ENCODE peak calls at places on chromosomes 6 and 20, in seven cellular contexts. X, J, D, T, A, F and C are unnamed samples.

GRCh38 chr20:58900292-58900931 is 47.9 kb downstream of the GNAS start:
- DNase-seq in X (no peak), J (no peak), D (no peak), T (no peak), A (peak; percentile 70), F (no peak), C (no peak)

GRCh38 chr20:4813076-4813838 is 91.5 kb downstream of the PRND start:
- DNase-seq in X (no peak), J (no peak), D (peak; percentile 67), T (no peak), A (no peak), F (peak; percentile 38), C (no peak)

GRCh38 chr20:57393321-57394086 is 2.3 kb downstream of the RBM38 start:
- DNase-seq in X (no peak), J (no peak), D (no peak), T (no peak), A (no peak), F (no peak), C (no peak)

GRCh38 chr20:59999502-59999901 is 41.3 kb downstream of the CDH26 start:
- DNase-seq in X (no peak), J (no peak), D (no peak), T (no peak), A (no peak), F (no peak), C (no peak)

GRCh38 chr6:31740397-31741223 is 805 bp downstream of the MSH5 start:
- DNase-seq in X (no peak), J (no peak), D (no peak), T (no peak), A (no peak), F (peak; percentile 41), C (no peak)

GRCh38 chr6:109455161-109455501 is 441 bp downstream of the MICAL1 start:
- DNase-seq in X (no peak), J (peak; percentile 33), D (peak; percentile 75), T (no peak), A (no peak), F (peak; percentile 10), C (no peak)

GRCh38 chr6:24972551-24972950 is 36.8 kb upstream of the RIPOR2 start:
- DNase-seq in X (no peak), J (no peak), D (no peak), T (no peak), A (no peak), F (no peak), C (no peak)

GRCh38 chr20:4011226-4011975 is 4.0 kb downstream of the RNF24 start:
- DNase-seq in X (no peak), J (no peak), D (no peak), T (peak; percentile 49), A (no peak), F (peak; percentile 65), C (peak; percentile 78)

GRCh38 chr6:42493914-42494539 is 42.3 kb upstream of the TRERF1 start:
- DNase-seq in X (no peak), J (no peak), D (no peak), T (no peak), A (no peak), F (no peak), C (no peak)

GRCh38 chr6:113758725-113759576 is 98.2 kb upstream of the MARCKS start:
- DNase-seq in X (no peak), J (no peak), D (no peak), T (peak; percentile 59), A (no peak), F (peak; percentile 64), C (no peak)

GRCh38 chr6:80280258-80281010 is 174.0 kb downstream of the BCKDHB start:
- DNase-seq in X (peak; percentile 58), J (no peak), D (no peak), T (peak; percentile 89), A (no peak), F (no peak), C (no peak)

GRCh38 chr20:3237011-3237957 is 1.7 kb downstream of the SLC4A11 start:
- DNase-seq in X (no peak), J (no peak), D (no peak), T (no peak), A (no peak), F (no peak), C (no peak)

GRCh38 chr6:132726608-132726975 is 12.7 kb upstream of the VNN1 start:
- DNase-seq in X (no peak), J (no peak), D (no peak), T (no peak), A (no peak), F (no peak), C (no peak)

GRCh38 chr6:151021878-151022277 is 156.4 kb downstream of the MTHFD1L start:
- DNase-seq in X (no peak), J (no peak), D (no peak), T (no peak), A (no peak), F (peak; percentile 82), C (peak; percentile 62)

GRCh38 chr6:107354470-107354869 is 104.9 kb downstream of the PDSS2 start:
- DNase-seq in X (no peak), J (no peak), D (no peak), T (no peak), A (no peak), F (no peak), C (no peak)

GRCh38 chr20:21177767-21178166 is 51.9 kb downstream of the KIZ start:
- DNase-seq in X (no peak), J (no peak), D (no peak), T (no peak), A (no peak), F (no peak), C (no peak)

GRCh38 chr20:38859070-38859690 is 53.7 kb downstream of the PPP1R16B start:
- DNase-seq in X (no peak), J (no peak), D (no peak), T (no peak), A (no peak), F (no peak), C (no peak)

GRCh38 chr6:24344981-24345380 is 12.9 kb downstream of the DCDC2 start:
- DNase-seq in X (no peak), J (no peak), D (no peak), T (no peak), A (no peak), F (no peak), C (no peak)

GRCh38 chr20:34970193-34971037 is 14.7 kb downstream of the MYH7B start:
- DNase-seq in X (no peak), J (peak; percentile 64), D (no peak), T (no peak), A (no peak), F (no peak), C (no peak)

GRCh38 chr20:17969276-17969883 is 562 bp downstream of the MGME1 start:
- DNase-seq in X (no peak), J (no peak), D (no peak), T (peak; percentile 66), A (peak; percentile 75), F (peak; percentile 39), C (peak; percentile 70)

GRCh38 chr20:2751868-2752630 is 48.4 kb downstream of the CPXM1 start:
- DNase-seq in X (no peak), J (no peak), D (peak; percentile 74), T (no peak), A (peak; percentile 59), F (no peak), C (no peak)

GRCh38 chr20:63533388-63533787 is 3.8 kb downstream of the PTK6 start:
- DNase-seq in X (no peak), J (no peak), D (no peak), T (no peak), A (no peak), F (no peak), C (no peak)

GRCh38 chr6:110485461-110485860 is 9.0 kb upstream of the SLC22A16 start:
- DNase-seq in X (no peak), J (no peak), D (no peak), T (no peak), A (no peak), F (peak; percentile 11), C (no peak)